ENCODE peak calls at places on chromosomes 11 and 22, in four cellular contexts. J, I, C and M are unnamed samples.
A peak's percentile ranks its signal among the peaks of the same experiment; 100 is the strongest.

GRCh38 chr11:24043842-24044241 is 453.0 kb upstream of the LUZP2 start:
- DNase-seq in I (no peak), C (peak; percentile 28), J (no peak), M (peak; percentile 1)

GRCh38 chr22:25403284-25403606 is 161.2 kb upstream of the GRK3 start:
- DNase-seq in J (peak; percentile 10), I (no peak), C (no peak), M (no peak)

GRCh38 chr22:44583854-44584253 is 85.8 kb upstream of the RTL6 start:
- DNase-seq in J (no peak), C (peak; percentile 51), I (no peak), M (no peak)

GRCh38 chr11:68993546-68993945 is 12.8 kb upstream of the MRGPRD start:
- DNase-seq in C (no peak), I (no peak), J (no peak), M (no peak)

GRCh38 chr11:128759597-128759996 is 65.7 kb downstream of the FLI1 start:
- DNase-seq in J (peak; percentile 90), C (no peak), I (peak; percentile 36), M (no peak)

GRCh38 chr22:17835256-17835655 is 61.0 kb upstream of the BID start:
- DNase-seq in I (no peak), C (no peak), J (no peak), M (no peak)

GRCh38 chr22:48249721-48250268 is 1487.3 kb downstream of the TBC1D22A start:
- DNase-seq in I (no peak), J (no peak), C (no peak), M (no peak)

GRCh38 chr11:73521621-73522020 is 76.3 kb downstream of the FAM168A start:
- DNase-seq in C (no peak), J (peak; percentile 54), I (peak; percentile 10), M (no peak)

GRCh38 chr11:3022300-3022967 is 30.3 kb upstream of the NAP1L4 start:
- DNase-seq in J (peak; percentile 73), C (no peak), I (peak; percentile 27), M (no peak)

GRCh38 chr11:17972987-17973386 is 39.9 kb downstream of the SERGEF start:
- DNase-seq in J (peak; percentile 93), I (peak; percentile 95), C (peak; percentile 86), M (peak; percentile 77)

GRCh38 chr22:40416267-40416570 is 45.8 kb downstream of the SGSM3 start:
- DNase-seq in J (no peak), C (no peak), I (no peak), M (no peak)

GRCh38 chr11:128684582-128685382 is 9.1 kb upstream of the FLI1 start:
- DNase-seq in I (peak; percentile 50), C (peak; percentile 77), J (no peak), M (no peak)

GRCh38 chr11:3080733-3081385 is 23.6 kb upstream of the CARS1 start:
- DNase-seq in J (no peak), C (no peak), I (no peak), M (no peak)

GRCh38 chr11:43959321-43959995 is 17.0 kb downstream of the C11orf96 start:
- DNase-seq in C (no peak), J (no peak), I (peak; percentile 70), M (no peak)

GRCh38 chr11:66195867-66196266 is 72.6 kb upstream of the RAB1B start:
- DNase-seq in I (no peak), C (no peak), J (no peak), M (no peak)

GRCh38 chr11:66188580-66188979 is 79.9 kb upstream of the RAB1B start:
- DNase-seq in I (no peak), J (peak; percentile 85), C (no peak), M (no peak)

GRCh38 chr11:66190776-66191175 is 77.7 kb upstream of the RAB1B start:
- DNase-seq in C (no peak), I (no peak), J (no peak), M (no peak)

GRCh38 chr11:66189031-66189745 is 79.3 kb upstream of the RAB1B start:
- DNase-seq in C (no peak), J (peak; percentile 13), I (no peak), M (no peak)

GRCh38 chr11:66192181-66192888 is 76.1 kb upstream of the RAB1B start:
- DNase-seq in J (no peak), C (no peak), I (no peak), M (no peak)
- H4K5ac ChIP-seq in J (no peak overlapping the region), C (no peak overlapping the region), I (no peak overlapping the region), M (no peak overlapping the region)

GRCh38 chr11:67412495-67413179 is 2.8 kb upstream of the CARNS1 start:
- DNase-seq in J (no peak), I (no peak), C (no peak), M (no peak)

GRCh38 chr11:67411785-67412152 is 3.7 kb upstream of the CARNS1 start:
- DNase-seq in C (no peak), J (no peak), I (no peak), M (no peak)

GRCh38 chr11:67410369-67410831 is 5.1 kb upstream of the CARNS1 start:
- DNase-seq in C (no peak), J (no peak), I (no peak), M (no peak)

GRCh38 chr11:67409781-67410368 is 5.6 kb upstream of the CARNS1 start:
- DNase-seq in C (peak; percentile 93), J (no peak), I (peak; percentile 71), M (peak; percentile 56)

GRCh38 chr11:67410984-67411784 is 4.3 kb upstream of the CARNS1 start:
- DNase-seq in J (no peak), C (no peak), I (no peak), M (no peak)
- H2AK5ac ChIP-seq in J (no peak overlapping the region), C (no peak overlapping the region), I (no peak overlapping the region), M (no peak overlapping the region)

GRCh38 chr11:78744202-78744601 is 169.5 kb upstream of the NARS2 start:
- DNase-seq in J (no peak), C (no peak), I (no peak), M (no peak)
- H4K5ac ChIP-seq in J (no peak overlapping the region), C (no peak overlapping the region), I (no peak overlapping the region), M (no peak overlapping the region)

GRCh38 chr11:125176866-125177265 is 12.3 kb downstream of the PKNOX2 start:
- DNase-seq in I (no peak), C (no peak), J (no peak), M (no peak)
- H2AK5ac ChIP-seq in I (no peak overlapping the region), C (no peak overlapping the region), J (no peak overlapping the region), M (no peak overlapping the region)

GRCh38 chr22:36595154-36595553 is 66.2 kb upstream of the EIF3D start:
- DNase-seq in C (no peak), I (no peak), J (no peak), M (no peak)

GRCh38 chr22:36594569-36594968 is 65.6 kb upstream of the EIF3D start:
- DNase-seq in J (no peak), C (no peak), I (no peak), M (no peak)

GRCh38 chr22:36595968-36596367 is 67.0 kb upstream of the EIF3D start:
- DNase-seq in C (no peak), J (no peak), I (no peak), M (no peak)

GRCh38 chr22:36599771-36600170 is 70.8 kb upstream of the EIF3D start:
- DNase-seq in I (no peak), J (no peak), C (no peak), M (no peak)
- H4K5ac ChIP-seq in I (no peak overlapping the region), J (no peak overlapping the region), C (no peak overlapping the region), M (no peak overlapping the region)

DNA sequence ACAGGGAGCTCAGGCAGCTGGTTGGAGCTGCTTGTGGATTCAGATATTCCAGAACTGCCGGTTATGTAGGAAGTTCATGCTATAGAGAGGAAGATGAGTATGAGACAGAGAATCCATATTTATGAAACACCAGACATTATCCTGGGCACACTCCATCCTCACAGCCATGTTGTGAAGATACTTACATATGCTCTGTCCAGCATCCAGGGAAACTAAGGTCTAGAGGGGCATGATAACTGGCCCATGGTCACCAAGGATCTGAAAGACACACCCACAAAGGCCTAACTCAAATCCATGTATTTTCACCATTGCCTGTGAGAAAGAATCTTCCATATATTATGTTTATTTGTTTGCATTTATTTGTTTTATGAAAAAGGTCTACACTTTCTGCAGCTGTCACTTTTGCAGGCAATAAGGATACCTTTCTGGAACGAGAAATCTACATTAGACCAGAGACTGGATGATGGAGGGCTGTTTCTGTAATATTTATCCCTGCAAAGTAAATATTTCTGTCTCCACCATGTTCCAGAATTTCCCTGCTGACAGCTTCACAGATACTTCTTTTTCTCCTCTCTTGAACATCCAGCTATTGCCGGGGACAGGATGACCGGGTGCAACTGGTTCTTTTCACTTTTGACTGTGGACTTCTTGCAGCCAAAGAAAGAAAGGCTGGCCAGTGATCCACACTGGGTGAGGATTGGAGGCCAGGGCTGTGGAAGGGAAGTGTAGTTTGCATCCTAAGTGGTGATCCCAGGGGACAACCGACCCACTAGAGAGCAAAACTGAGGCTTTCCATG is 145.9 kb upstream of the NAV2 start:
- DNase-seq in I (no peak), J (no peak), C (no peak), M (no peak)
- H2AK5ac ChIP-seq in I (no peak overlapping the region), J (no peak overlapping the region), C (no peak overlapping the region), M (no peak overlapping the region)

DNA sequence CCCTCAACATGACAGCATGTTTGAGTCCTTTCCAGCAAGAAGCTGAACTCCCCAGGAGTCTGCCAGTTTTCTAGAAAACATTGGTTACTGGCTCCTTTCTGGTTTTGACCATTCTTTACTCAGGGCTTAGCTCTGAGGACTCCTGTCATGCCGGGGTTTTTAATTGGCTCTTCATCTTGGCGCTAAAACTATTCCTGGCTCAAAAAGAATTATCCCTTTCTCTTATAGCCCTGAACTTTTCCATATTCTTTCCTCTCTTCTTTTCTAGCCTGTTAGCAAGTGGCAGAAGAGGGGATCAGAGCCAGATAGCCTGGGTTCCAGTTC is 59.7 kb downstream of the TRAF6 start:
- DNase-seq in J (no peak), I (no peak), C (no peak), M (no peak)
- H4K5ac ChIP-seq in J (peak overlapping the region; percentile 85), I (no peak overlapping the region), C (no peak overlapping the region), M (no peak overlapping the region)